ENCODE peak calls at places on chromosomes 4 and X, in five cellular contexts. One of them, this sample, is unnamed.

GRCh38 chr4:173128199-173128890 is 40.3 kb upstream of the GALNT7 start:
- DNase-seq in mesenchymal stem cell: no peak
- DNase-seq in mesendoderm: no peak
- DNase-seq in IMR-90: no peak
- DNase-seq in trophoblast cell: no peak
- DNase-seq in this sample: no peak

GRCh38 chrX:30212172-30212571 is 3.2 kb upstream of the MAGEB2 start:
- DNase-seq in mesenchymal stem cell: no peak
- DNase-seq in mesendoderm: peak; percentile 24
- DNase-seq in IMR-90: no peak
- DNase-seq in trophoblast cell: no peak
- DNase-seq in this sample: no peak

GRCh38 chr4:185227713-185228278 is 18.4 kb downstream of the SNX25 start:
- DNase-seq in mesenchymal stem cell: no peak
- DNase-seq in mesendoderm: no peak
- DNase-seq in IMR-90: no peak
- DNase-seq in trophoblast cell: no peak
- DNase-seq in this sample: no peak

GRCh38 chr4:52665592-52665991 is 6.5 kb upstream of the USP46 start:
- DNase-seq in mesenchymal stem cell: no peak
- DNase-seq in mesendoderm: peak; percentile 43
- DNase-seq in IMR-90: no peak
- DNase-seq in trophoblast cell: no peak
- DNase-seq in this sample: no peak

GRCh38 chr4:68430337-68430736 is 16.9 kb upstream of the TMPRSS11E start:
- DNase-seq in mesenchymal stem cell: no peak
- DNase-seq in mesendoderm: no peak
- DNase-seq in IMR-90: no peak
- DNase-seq in trophoblast cell: no peak
- DNase-seq in this sample: no peak

GRCh38 chrX:53594354-53594753 is 92.2 kb downstream of the HUWE1 start:
- DNase-seq in mesenchymal stem cell: peak; percentile 44
- DNase-seq in mesendoderm: no peak
- DNase-seq in IMR-90: peak; percentile 70
- DNase-seq in trophoblast cell: no peak
- DNase-seq in this sample: no peak

GRCh38 chrX:12984629-12985303 is 9.9 kb downstream of the TMSB4X start:
- DNase-seq in mesenchymal stem cell: no peak
- DNase-seq in mesendoderm: no peak
- DNase-seq in IMR-90: peak; percentile 35
- DNase-seq in trophoblast cell: peak; percentile 51
- DNase-seq in this sample: no peak

GRCh38 chr4:128501239-128501638 is 213.6 kb upstream of the PGRMC2 start:
- DNase-seq in mesenchymal stem cell: no peak
- DNase-seq in mesendoderm: no peak
- DNase-seq in IMR-90: no peak
- DNase-seq in trophoblast cell: no peak
- DNase-seq in this sample: no peak

GRCh38 chrX:119190251-119190651 is 45.8 kb upstream of the PGRMC1 start:
- DNase-seq in mesenchymal stem cell: no peak
- DNase-seq in mesendoderm: no peak
- DNase-seq in IMR-90: no peak
- DNase-seq in trophoblast cell: no peak
- DNase-seq in this sample: no peak

GRCh38 chr4:24186466-24186865 is 296.6 kb upstream of the PPARGC1A start:
- DNase-seq in mesenchymal stem cell: no peak
- DNase-seq in mesendoderm: no peak
- DNase-seq in IMR-90: no peak
- DNase-seq in trophoblast cell: no peak
- DNase-seq in this sample: no peak

GRCh38 chr4:152476796-152477195 is 59.1 kb downstream of the FBXW7 start:
- DNase-seq in mesenchymal stem cell: no peak
- DNase-seq in mesendoderm: no peak
- DNase-seq in IMR-90: no peak
- DNase-seq in trophoblast cell: no peak
- DNase-seq in this sample: no peak

GRCh38 chr4:159016527-159017137 is 86.2 kb upstream of the RAPGEF2 start:
- DNase-seq in mesenchymal stem cell: peak; percentile 26
- DNase-seq in mesendoderm: peak; percentile 85
- DNase-seq in IMR-90: peak; percentile 22
- DNase-seq in trophoblast cell: no peak
- DNase-seq in this sample: peak; percentile 51

GRCh38 chr4:178356725-178357124 is 914.5 kb upstream of the AGA start:
- DNase-seq in mesenchymal stem cell: no peak
- DNase-seq in mesendoderm: peak; percentile 44
- DNase-seq in IMR-90: no peak
- DNase-seq in trophoblast cell: peak; percentile 13
- DNase-seq in this sample: peak; percentile 30

GRCh38 chr4:92099851-92100250 is 203.9 kb upstream of the GRID2 start:
- DNase-seq in mesenchymal stem cell: no peak
- DNase-seq in mesendoderm: peak; percentile 81
- DNase-seq in IMR-90: no peak
- DNase-seq in trophoblast cell: no peak
- DNase-seq in this sample: no peak

GRCh38 chrX:82692991-82693390 is 815.1 kb upstream of the POU3F4 start:
- DNase-seq in mesenchymal stem cell: no peak
- DNase-seq in mesendoderm: no peak
- DNase-seq in IMR-90: no peak
- DNase-seq in trophoblast cell: no peak
- DNase-seq in this sample: no peak

GRCh38 chrX:106619797-106620196 is 8.0 kb downstream of the RADX start:
- DNase-seq in mesenchymal stem cell: peak; percentile 2
- DNase-seq in mesendoderm: peak; percentile 2
- DNase-seq in IMR-90: peak; percentile 11
- DNase-seq in trophoblast cell: peak; percentile 13
- DNase-seq in this sample: no peak

GRCh38 chr4:173025131-173025530 is 143.5 kb upstream of the GALNT7 start:
- DNase-seq in mesenchymal stem cell: peak; percentile 76
- DNase-seq in mesendoderm: peak; percentile 95
- DNase-seq in IMR-90: peak; percentile 77
- DNase-seq in trophoblast cell: peak; percentile 88
- DNase-seq in this sample: peak; percentile 65

GRCh38 chr4:153514001-153514526 is 47.9 kb downstream of the TMEM131L start:
- DNase-seq in mesenchymal stem cell: peak; percentile 41
- DNase-seq in mesendoderm: no peak
- DNase-seq in IMR-90: peak; percentile 66
- DNase-seq in trophoblast cell: no peak
- DNase-seq in this sample: no peak

GRCh38 chr4:123325241-123325681 is 71.3 kb upstream of the SPRY1 start:
- DNase-seq in mesenchymal stem cell: no peak
- DNase-seq in mesendoderm: peak; percentile 28
- DNase-seq in IMR-90: no peak
- DNase-seq in trophoblast cell: no peak
- DNase-seq in this sample: no peak

GRCh38 chr4:151727365-151727764 is 33.4 kb downstream of the GATB start:
- DNase-seq in mesenchymal stem cell: no peak
- DNase-seq in mesendoderm: no peak
- DNase-seq in IMR-90: peak; percentile 42
- DNase-seq in trophoblast cell: no peak
- DNase-seq in this sample: no peak

GRCh38 chr4:52126946-52127345 is 75.8 kb downstream of the SPATA18 start:
- DNase-seq in mesenchymal stem cell: peak; percentile 35
- DNase-seq in mesendoderm: peak; percentile 5
- DNase-seq in IMR-90: peak; percentile 8
- DNase-seq in trophoblast cell: no peak
- DNase-seq in this sample: no peak

GRCh38 chr4:119679251-119679650 is 50.6 kb upstream of the PDE5A start:
- DNase-seq in mesenchymal stem cell: no peak
- DNase-seq in mesendoderm: no peak
- DNase-seq in IMR-90: peak; percentile 60
- DNase-seq in trophoblast cell: no peak
- DNase-seq in this sample: no peak

GRCh38 chrX:118215346-118215745 is 98.7 kb upstream of the KLHL13 start:
- DNase-seq in mesenchymal stem cell: no peak
- DNase-seq in mesendoderm: no peak
- DNase-seq in IMR-90: no peak
- DNase-seq in trophoblast cell: no peak
- DNase-seq in this sample: no peak

GRCh38 chr4:144399927-144400326 is 246.0 kb upstream of the HHIP start:
- DNase-seq in mesenchymal stem cell: peak; percentile 5
- DNase-seq in mesendoderm: no peak
- DNase-seq in IMR-90: peak; percentile 55
- DNase-seq in trophoblast cell: no peak
- DNase-seq in this sample: no peak

GRCh38 chr4:105622269-105622668 is 69.8 kb downstream of the ARHGEF38 start:
- DNase-seq in mesenchymal stem cell: peak; percentile 58
- DNase-seq in mesendoderm: no peak
- DNase-seq in IMR-90: no peak
- DNase-seq in trophoblast cell: no peak
- DNase-seq in this sample: no peak

GRCh38 chrX:107678957-107679740 is 50.8 kb downstream of the PRPS1 start:
- DNase-seq in mesenchymal stem cell: peak; percentile 84
- DNase-seq in mesendoderm: no peak
- DNase-seq in IMR-90: peak; percentile 71
- DNase-seq in trophoblast cell: no peak
- DNase-seq in this sample: peak; percentile 39

GRCh38 chrX:85859426-85859825 is 187.9 kb downstream of the CHM start:
- DNase-seq in mesenchymal stem cell: no peak
- DNase-seq in mesendoderm: no peak
- DNase-seq in IMR-90: peak; percentile 11
- DNase-seq in trophoblast cell: no peak
- DNase-seq in this sample: no peak

GRCh38 chr4:119559044-119559647 is 69.5 kb downstream of the PDE5A start:
- DNase-seq in mesenchymal stem cell: peak; percentile 70
- DNase-seq in mesendoderm: peak; percentile 51
- DNase-seq in IMR-90: peak; percentile 57
- DNase-seq in trophoblast cell: peak; percentile 82
- DNase-seq in this sample: no peak

GRCh38 chr4:4182835-4183568 is 43.7 kb downstream of the OTOP1 start:
- DNase-seq in mesenchymal stem cell: no peak
- DNase-seq in mesendoderm: peak; percentile 45
- DNase-seq in IMR-90: no peak
- DNase-seq in trophoblast cell: peak; percentile 57
- DNase-seq in this sample: peak; percentile 79

GRCh38 chr4:129189630-129190029 is 93.7 kb downstream of the C4orf33 start:
- DNase-seq in mesenchymal stem cell: no peak
- DNase-seq in mesendoderm: no peak
- DNase-seq in IMR-90: no peak
- DNase-seq in trophoblast cell: no peak
- DNase-seq in this sample: no peak

GRCh38 chrX:40169193-40170086 is 71.7 kb upstream of the BCOR start:
- DNase-seq in mesenchymal stem cell: peak; percentile 93
- DNase-seq in mesendoderm: peak; percentile 85
- DNase-seq in IMR-90: peak; percentile 75
- DNase-seq in trophoblast cell: peak; percentile 74
- DNase-seq in this sample: peak; percentile 91

GRCh38 chr4:151676301-151676700 is 84.5 kb downstream of the GATB start:
- DNase-seq in mesenchymal stem cell: peak; percentile 68
- DNase-seq in mesendoderm: no peak
- DNase-seq in IMR-90: peak; percentile 94
- DNase-seq in trophoblast cell: no peak
- DNase-seq in this sample: no peak

GRCh38 chr4:6688879-6689505 is 4.7 kb upstream of the S100P start:
- DNase-seq in mesenchymal stem cell: peak; percentile 97
- DNase-seq in mesendoderm: peak; percentile 98
- DNase-seq in IMR-90: peak; percentile 94
- DNase-seq in trophoblast cell: peak; percentile 97
- DNase-seq in this sample: peak; percentile 81
- H4K8ac ChIP-seq in mesenchymal stem cell: peak overlapping the region; percentile 88
- H4K8ac ChIP-seq in mesendoderm: no peak overlapping the region
- H4K8ac ChIP-seq in IMR-90: peak overlapping the region; percentile 97
- H4K8ac ChIP-seq in trophoblast cell: peak overlapping the region; percentile 95
- H4K8ac ChIP-seq in this sample: no peak overlapping the region

GRCh38 chr4:10077492-10078335 is 38.9 kb downstream of the WDR1 start:
- DNase-seq in mesenchymal stem cell: no peak
- DNase-seq in mesendoderm: no peak
- DNase-seq in IMR-90: no peak
- DNase-seq in trophoblast cell: no peak
- DNase-seq in this sample: no peak
- H4K8ac ChIP-seq in mesenchymal stem cell: no peak overlapping the region
- H4K8ac ChIP-seq in mesendoderm: no peak overlapping the region
- H4K8ac ChIP-seq in IMR-90: peak overlapping the region; percentile 12
- H4K8ac ChIP-seq in trophoblast cell: no peak overlapping the region
- H4K8ac ChIP-seq in this sample: no peak overlapping the region

GRCh38 chrX:152912641-152913040 is 14.8 kb downstream of the ZNF185 start:
- DNase-seq in mesenchymal stem cell: no peak
- DNase-seq in mesendoderm: no peak
- DNase-seq in IMR-90: no peak
- DNase-seq in trophoblast cell: no peak
- DNase-seq in this sample: no peak

GRCh38 chrX:152912121-152912520 is 14.3 kb downstream of the ZNF185 start:
- DNase-seq in mesenchymal stem cell: no peak
- DNase-seq in mesendoderm: no peak
- DNase-seq in IMR-90: no peak
- DNase-seq in trophoblast cell: no peak
- DNase-seq in this sample: peak; percentile 48

GRCh38 chrX:152913354-152913753 is 15.5 kb downstream of the ZNF185 start:
- DNase-seq in mesenchymal stem cell: no peak
- DNase-seq in mesendoderm: no peak
- DNase-seq in IMR-90: no peak
- DNase-seq in trophoblast cell: no peak
- DNase-seq in this sample: no peak

GRCh38 chrX:152915541-152916241 is 17.8 kb downstream of the ZNF185 start:
- DNase-seq in mesenchymal stem cell: peak; percentile 71
- DNase-seq in mesendoderm: peak; percentile 67
- DNase-seq in IMR-90: peak; percentile 79
- DNase-seq in trophoblast cell: peak; percentile 25
- DNase-seq in this sample: peak; percentile 62

GRCh38 chrX:152913915-152914314 is 16.0 kb downstream of the ZNF185 start:
- DNase-seq in mesenchymal stem cell: no peak
- DNase-seq in mesendoderm: no peak
- DNase-seq in IMR-90: no peak
- DNase-seq in trophoblast cell: no peak
- DNase-seq in this sample: no peak
- H4K8ac ChIP-seq in mesenchymal stem cell: no peak overlapping the region
- H4K8ac ChIP-seq in mesendoderm: no peak overlapping the region
- H4K8ac ChIP-seq in IMR-90: no peak overlapping the region
- H4K8ac ChIP-seq in trophoblast cell: no peak overlapping the region
- H4K8ac ChIP-seq in this sample: no peak overlapping the region

DNA sequence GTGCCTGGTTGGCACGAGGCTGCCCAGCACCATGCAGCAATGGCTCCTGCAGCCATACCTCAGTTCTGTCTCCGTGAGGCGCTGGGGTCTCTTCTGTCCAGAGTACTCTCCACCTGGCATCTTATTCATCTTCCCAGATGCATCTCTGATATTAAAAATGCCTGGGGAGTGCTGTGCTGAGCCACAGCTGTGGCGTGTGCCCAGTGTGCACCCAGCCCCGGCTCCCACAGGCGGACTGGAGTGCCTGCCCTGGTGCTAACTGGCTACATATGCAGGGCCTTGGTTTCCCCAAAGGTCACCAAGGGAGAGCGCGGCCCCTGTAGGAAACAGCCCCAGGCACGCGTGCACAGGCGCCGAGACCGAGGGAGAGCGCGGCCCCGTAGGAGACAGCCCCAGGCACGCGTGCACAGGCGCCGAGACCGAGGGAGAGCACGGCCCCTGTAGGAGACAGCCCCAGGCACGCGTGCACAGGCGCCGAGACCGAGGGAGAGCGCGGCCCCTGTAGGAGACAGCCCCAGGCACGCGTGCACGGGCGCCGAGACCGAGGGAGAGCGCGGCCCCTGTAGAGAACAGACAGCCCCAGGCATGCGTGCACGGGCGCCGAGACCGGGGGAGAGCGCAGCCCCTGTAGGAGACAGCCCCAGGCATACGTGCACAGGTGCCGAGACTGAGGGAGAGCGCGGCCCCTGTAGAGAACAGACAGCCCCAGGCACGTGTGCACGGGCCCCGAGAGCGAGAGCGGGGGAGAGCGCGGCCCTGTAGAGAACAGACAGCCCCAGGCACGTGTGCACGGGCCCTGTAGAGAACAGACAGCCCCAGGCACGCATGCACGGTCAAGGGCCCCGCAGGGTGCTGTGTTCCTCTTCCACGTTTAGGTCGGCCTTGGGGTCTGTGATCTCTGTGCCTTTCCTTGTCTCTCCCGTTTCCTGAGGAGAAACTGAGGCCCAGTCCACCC is 14.5 kb downstream of the TMEM175 start:
- DNase-seq in mesenchymal stem cell: no peak
- DNase-seq in mesendoderm: no peak
- DNase-seq in IMR-90: no peak
- DNase-seq in trophoblast cell: no peak
- DNase-seq in this sample: no peak
- H4K8ac ChIP-seq in mesenchymal stem cell: no peak overlapping the region
- H4K8ac ChIP-seq in mesendoderm: no peak overlapping the region
- H4K8ac ChIP-seq in IMR-90: no peak overlapping the region
- H4K8ac ChIP-seq in trophoblast cell: no peak overlapping the region
- H4K8ac ChIP-seq in this sample: no peak overlapping the region

This sample was measured in H9.